ENCODE peak calls at places on chromosomes 6 and 20, in six cellular contexts. E is AG04450; M is heart right ventricle; J is stimulated activated CD8-positive, alpha-beta memory T cell treated with anti-CD3 and anti-CD28 coated beads, Interleukin-12 subunit alpha, Interleukin-12 subunit beta, amount 100 ng/mL, for 4 hours; D is adrenal gland; R is A172. Y is an unnamed sample.

GRCh38 chr20:9699181-9699580 is 139.7 kb downstream of the PAK5 start:
- DNase-seq in E (no peak), M (no peak), J (no peak), D (no peak), R (peak), Y (no peak)

GRCh38 chr6:20947977-20948376 is 413.7 kb downstream of the CDKAL1 start:
- DNase-seq in E (no peak), M (no peak), J (no peak), D (no peak), R (no peak), Y (no peak)

GRCh38 chr20:59390437-59390836 is 90.0 kb downstream of the EDN3 start:
- DNase-seq in E (no peak), M (no peak), J (no peak), D (no peak), R (no peak), Y (no peak)

GRCh38 chr20:38355161-38356012 is 9.1 kb downstream of the LBP start:
- DNase-seq in E (no peak), M (no peak), J (no peak), D (no peak), R (no peak), Y (no peak)

GRCh38 chr6:859936-860335 is 167.0 kb upstream of the EXOC2 start:
- DNase-seq in E (no peak), M (no peak), J (no peak), D (no peak), R (no peak), Y (no peak)

GRCh38 chr6:15301179-15302006 is 55.5 kb downstream of the JARID2 start:
- DNase-seq in E (no peak), M (no peak), J (no peak), D (no peak), R (no peak), Y (no peak)

GRCh38 chr6:37155394-37156312 is 14.3 kb upstream of the PIM1 start:
- DNase-seq in E (no peak), M (no peak), J (no peak), D (no peak), R (no peak), Y (peak)

GRCh38 chr6:118743744-118744143 is 92.4 kb upstream of the CEP85L start:
- DNase-seq in E (peak), M (no peak), J (no peak), D (no peak), R (no peak), Y (no peak)

GRCh38 chr6:83578057-83578456 is 65.7 kb downstream of the PRSS35 start:
- DNase-seq in E (no peak), M (no peak), J (no peak), D (no peak), R (no peak), Y (no peak)

GRCh38 chr6:136103763-136104311 is 146.3 kb downstream of the MTFR2 start:
- DNase-seq in E (no peak), M (peak), J (no peak), D (peak), R (no peak), Y (no peak)

GRCh38 chr6:134636221-134636830 is 313.6 kb downstream of the ALDH8A1 start:
- DNase-seq in E (no peak), M (no peak), J (no peak), D (peak), R (no peak), Y (no peak)

GRCh38 chr6:39706819-39707218 is 18.4 kb downstream of the KIF6 start:
- DNase-seq in E (no peak), M (no peak), J (no peak), D (no peak), R (no peak), Y (no peak)